ENCODE peak calls at places on chromosomes 2 and 18, in four cellular contexts. One of them, this sample, is unnamed. For H3K9me3, the result is how much of the 10 kb centered on the place peaks cover.

GRCh38 chr2:107627164-107627563 is 199.5 kb upstream of the RGPD4 start:
- DNase-seq in CD8-positive, alpha-beta memory T cell: no peak
- DNase-seq in left ventricle myocardium inferior: no peak
- DNase-seq in right atrium auricular region: no peak
- DNase-seq in this sample: no peak

GRCh38 chr18:58937913-58938312 is 73.2 kb downstream of the ZNF532 start:
- DNase-seq in CD8-positive, alpha-beta memory T cell: no peak
- DNase-seq in right atrium auricular region: no peak
- DNase-seq in left ventricle myocardium inferior: no peak
- DNase-seq in this sample: no peak

GRCh38 chr2:9720352-9721093 is 89.7 kb upstream of the YWHAQ start:
- DNase-seq in right atrium auricular region: no peak
- DNase-seq in left ventricle myocardium inferior: no peak
- DNase-seq in CD8-positive, alpha-beta memory T cell: no peak
- DNase-seq in this sample: no peak

GRCh38 chr2:54531558-54531957 is 75.4 kb downstream of the SPTBN1 start:
- DNase-seq in right atrium auricular region: no peak
- DNase-seq in left ventricle myocardium inferior: no peak
- DNase-seq in CD8-positive, alpha-beta memory T cell: no peak
- DNase-seq in this sample: no peak

GRCh38 chr2:219531639-219532377 is 11.8 kb downstream of the CHPF start:
- DNase-seq in left ventricle myocardium inferior: no peak
- DNase-seq in right atrium auricular region: no peak
- DNase-seq in CD8-positive, alpha-beta memory T cell: no peak
- DNase-seq in this sample: no peak

GRCh38 chr2:740446-741293 is 63.5 kb upstream of the TMEM18 start:
- DNase-seq in CD8-positive, alpha-beta memory T cell: peak
- DNase-seq in right atrium auricular region: no peak
- DNase-seq in left ventricle myocardium inferior: peak
- DNase-seq in this sample: peak

GRCh38 chr18:39198376-39198775 is 1632.8 kb upstream of the CELF4 start:
- DNase-seq in right atrium auricular region: no peak
- DNase-seq in left ventricle myocardium inferior: no peak
- DNase-seq in CD8-positive, alpha-beta memory T cell: no peak
- DNase-seq in this sample: no peak

GRCh38 chr2:219073413-219074129 is 12.8 kb upstream of the IHH start:
- DNase-seq in CD8-positive, alpha-beta memory T cell: no peak
- DNase-seq in left ventricle myocardium inferior: no peak
- DNase-seq in right atrium auricular region: no peak
- DNase-seq in this sample: peak

GRCh38 chr2:236637691-236638569 is 68.3 kb downstream of the ACKR3 start:
- DNase-seq in CD8-positive, alpha-beta memory T cell: no peak
- DNase-seq in right atrium auricular region: peak
- DNase-seq in left ventricle myocardium inferior: no peak
- DNase-seq in this sample: no peak

GRCh38 chr2:37357053-37357452 is 12.6 kb downstream of the QPCT start:
- DNase-seq in right atrium auricular region: no peak
- DNase-seq in CD8-positive, alpha-beta memory T cell: no peak
- DNase-seq in left ventricle myocardium inferior: no peak
- DNase-seq in this sample: no peak

GRCh38 chr2:8115966-8116365 is 565.9 kb upstream of the ID2 start:
- DNase-seq in right atrium auricular region: no peak
- DNase-seq in CD8-positive, alpha-beta memory T cell: no peak
- DNase-seq in left ventricle myocardium inferior: no peak
- DNase-seq in this sample: no peak

GRCh38 chr2:68352651-68353386 is 12.3 kb upstream of the PLEK start:
- DNase-seq in right atrium auricular region: no peak
- DNase-seq in left ventricle myocardium inferior: no peak
- DNase-seq in CD8-positive, alpha-beta memory T cell: no peak
- DNase-seq in this sample: no peak

GRCh38 chr2:19574788-19575260 is 216.4 kb upstream of the OSR1 start:
- DNase-seq in left ventricle myocardium inferior: peak
- DNase-seq in CD8-positive, alpha-beta memory T cell: no peak
- DNase-seq in right atrium auricular region: peak
- DNase-seq in this sample: no peak

GRCh38 chr18:45682181-45682580 is 41.8 kb upstream of the SLC14A1 start:
- DNase-seq in left ventricle myocardium inferior: no peak
- DNase-seq in CD8-positive, alpha-beta memory T cell: no peak
- DNase-seq in right atrium auricular region: no peak
- DNase-seq in this sample: no peak

GRCh38 chr2:201621293-201621999 is 21.9 kb downstream of the TMEM237 start:
- DNase-seq in CD8-positive, alpha-beta memory T cell: no peak
- DNase-seq in left ventricle myocardium inferior: no peak
- DNase-seq in right atrium auricular region: no peak
- DNase-seq in this sample: no peak

GRCh38 chr2:45009928-45010705 is 865 bp upstream of the SIX2 start:
- DNase-seq in left ventricle myocardium inferior: peak
- DNase-seq in right atrium auricular region: peak
- DNase-seq in CD8-positive, alpha-beta memory T cell: no peak
- DNase-seq in this sample: peak

GRCh38 chr18:36460854-36461253 is 163.3 kb downstream of the FHOD3 start:
- DNase-seq in left ventricle myocardium inferior: no peak
- DNase-seq in CD8-positive, alpha-beta memory T cell: no peak
- DNase-seq in right atrium auricular region: no peak
- DNase-seq in this sample: no peak

GRCh38 chr18:51196116-51196810 is 1.2 kb downstream of the MEX3C start:
- DNase-seq in CD8-positive, alpha-beta memory T cell: peak
- DNase-seq in left ventricle myocardium inferior: peak
- DNase-seq in right atrium auricular region: peak
- DNase-seq in this sample: peak

GRCh38 chr2:62221141-62221540 is 25.2 kb downstream of the B3GNT2 start:
- DNase-seq in CD8-positive, alpha-beta memory T cell: no peak
- DNase-seq in left ventricle myocardium inferior: no peak
- DNase-seq in right atrium auricular region: no peak
- DNase-seq in this sample: no peak

GRCh38 chr2:138059967-138060635 is 95.8 kb downstream of the HNMT start:
- DNase-seq in right atrium auricular region: peak
- DNase-seq in left ventricle myocardium inferior: peak
- DNase-seq in CD8-positive, alpha-beta memory T cell: no peak
- DNase-seq in this sample: peak

GRCh38 chr2:200367155-200367554 is 60.7 kb downstream of the SPATS2L start:
- DNase-seq in left ventricle myocardium inferior: no peak
- DNase-seq in CD8-positive, alpha-beta memory T cell: no peak
- DNase-seq in right atrium auricular region: no peak
- DNase-seq in this sample: no peak

GRCh38 chr2:223549215-223549614 is 52.9 kb downstream of the SCG2 start:
- DNase-seq in right atrium auricular region: no peak
- DNase-seq in CD8-positive, alpha-beta memory T cell: no peak
- DNase-seq in left ventricle myocardium inferior: no peak
- DNase-seq in this sample: no peak

GRCh38 chr2:66697346-66697745 is 262.4 kb downstream of the MEIS1 start:
- DNase-seq in left ventricle myocardium inferior: no peak
- DNase-seq in CD8-positive, alpha-beta memory T cell: no peak
- DNase-seq in right atrium auricular region: no peak
- DNase-seq in this sample: no peak

DNA sequence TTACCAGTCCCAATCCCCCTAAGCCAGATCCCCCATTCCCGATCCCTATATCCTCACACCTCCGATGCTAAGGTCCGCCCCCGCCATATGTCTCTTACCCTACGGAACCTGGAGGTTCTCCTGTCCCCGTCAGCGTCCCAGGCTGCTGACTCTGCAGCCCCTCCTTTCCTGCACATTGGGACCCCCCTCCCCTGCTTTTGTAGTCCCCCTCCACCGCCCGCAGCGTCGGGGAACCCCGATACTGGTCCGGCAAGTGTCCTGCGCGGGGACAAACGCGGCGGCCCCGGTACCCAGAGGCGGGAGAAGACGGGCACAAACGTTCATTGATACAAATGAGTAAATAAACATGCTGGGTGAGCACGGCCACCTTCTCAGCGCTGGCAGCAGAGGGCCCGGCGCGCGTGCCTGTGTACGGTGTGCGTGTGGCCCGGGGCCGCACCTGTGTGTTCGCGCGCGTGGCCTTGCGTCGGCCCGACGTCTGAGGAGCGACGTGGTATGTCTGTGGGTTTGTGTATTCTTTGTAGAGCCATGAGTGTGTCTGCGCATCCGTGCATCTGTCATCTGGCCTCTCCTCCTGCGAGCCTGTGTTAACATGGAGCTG is 2.0 kb upstream of the CYP26B1 start:
- DNase-seq in right atrium auricular region: peak
- DNase-seq in left ventricle myocardium inferior: peak
- DNase-seq in CD8-positive, alpha-beta memory T cell: no peak
- DNase-seq in this sample: peak
- H3K4me3 ChIP-seq in right atrium auricular region: peak
- H3K4me3 ChIP-seq in left ventricle myocardium inferior: peak
- H3K4me3 ChIP-seq in CD8-positive, alpha-beta memory T cell: peak
- H3K4me3 ChIP-seq in this sample: peak

GRCh38 chr2:102061962-102062795 is 70.4 kb downstream of the IL1R2 start:
- DNase-seq in right atrium auricular region: no peak
- DNase-seq in left ventricle myocardium inferior: peak
- DNase-seq in CD8-positive, alpha-beta memory T cell: no peak
- DNase-seq in this sample: no peak

GRCh38 chr2:102063948-102064678 is 72.4 kb downstream of the IL1R2 start:
- DNase-seq in CD8-positive, alpha-beta memory T cell: no peak
- DNase-seq in left ventricle myocardium inferior: peak
- DNase-seq in right atrium auricular region: peak
- DNase-seq in this sample: peak

GRCh38 chr2:102064679-102065674 is 73.2 kb downstream of the IL1R2 start:
- DNase-seq in CD8-positive, alpha-beta memory T cell: no peak
- DNase-seq in right atrium auricular region: no peak
- DNase-seq in left ventricle myocardium inferior: no peak
- DNase-seq in this sample: no peak

GRCh38 chr2:102062802-102063201 is 71.0 kb downstream of the IL1R2 start:
- DNase-seq in CD8-positive, alpha-beta memory T cell: no peak
- DNase-seq in left ventricle myocardium inferior: no peak
- DNase-seq in right atrium auricular region: no peak
- DNase-seq in this sample: no peak

GRCh38 chr2:102063360-102063947 is 71.7 kb downstream of the IL1R2 start:
- DNase-seq in right atrium auricular region: peak
- DNase-seq in left ventricle myocardium inferior: peak
- DNase-seq in CD8-positive, alpha-beta memory T cell: no peak
- DNase-seq in this sample: peak
- H3K27ac ChIP-seq in right atrium auricular region: peak
- H3K27ac ChIP-seq in left ventricle myocardium inferior: peak
- H3K27ac ChIP-seq in CD8-positive, alpha-beta memory T cell: peak
- H3K27ac ChIP-seq in this sample: peak

GRCh38 chr18:76130845-76131244 is 364.2 kb downstream of the ZNF516 start:
- DNase-seq in CD8-positive, alpha-beta memory T cell: no peak
- DNase-seq in left ventricle myocardium inferior: no peak
- DNase-seq in right atrium auricular region: no peak
- DNase-seq in this sample: no peak
- H3K9me3 ChIP-seq in CD8-positive, alpha-beta memory T cell: under half
- H3K9me3 ChIP-seq in left ventricle myocardium inferior: under half
- H3K9me3 ChIP-seq in right atrium auricular region: under half
- H3K9me3 ChIP-seq in this sample: under half

DNA sequence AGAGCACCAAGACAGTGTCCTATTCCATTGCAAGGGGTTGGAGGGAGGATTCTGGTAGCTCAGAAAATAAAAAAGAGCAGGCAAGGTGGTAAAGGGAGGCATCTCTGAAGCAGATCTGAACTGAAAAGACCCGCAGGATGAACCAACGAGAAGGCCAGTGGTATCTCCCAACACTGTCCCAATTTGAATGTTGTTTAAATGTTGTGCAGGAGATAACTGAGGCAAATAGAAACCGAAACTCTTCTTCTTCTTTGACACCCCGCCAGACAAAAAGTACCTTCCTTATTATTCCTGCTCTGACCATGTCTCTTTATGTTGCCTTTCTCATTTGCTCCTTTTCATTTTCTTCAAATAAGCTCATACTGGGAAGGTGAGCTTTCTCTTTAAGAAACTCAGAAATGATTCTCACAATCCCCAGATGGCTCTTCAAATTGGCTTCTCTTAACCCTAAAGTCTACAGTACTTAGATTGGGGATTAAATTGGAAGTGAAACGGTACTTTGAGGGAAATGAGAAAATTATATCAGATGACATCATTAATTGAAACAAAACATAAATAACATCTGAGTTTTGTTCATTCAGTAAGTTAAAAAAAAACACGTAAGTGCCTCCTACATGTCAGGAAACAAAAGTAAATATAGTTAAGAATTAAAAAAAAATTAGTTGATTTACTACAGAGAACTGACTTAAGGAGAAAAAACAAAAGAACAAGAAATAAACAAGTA is 143.6 kb downstream of the WDPCP start:
- DNase-seq in left ventricle myocardium inferior: no peak
- DNase-seq in CD8-positive, alpha-beta memory T cell: no peak
- DNase-seq in right atrium auricular region: no peak
- DNase-seq in this sample: no peak
- H3K4me3 ChIP-seq in left ventricle myocardium inferior: no peak
- H3K4me3 ChIP-seq in CD8-positive, alpha-beta memory T cell: no peak
- H3K4me3 ChIP-seq in right atrium auricular region: no peak
- H3K4me3 ChIP-seq in this sample: no peak

DNA sequence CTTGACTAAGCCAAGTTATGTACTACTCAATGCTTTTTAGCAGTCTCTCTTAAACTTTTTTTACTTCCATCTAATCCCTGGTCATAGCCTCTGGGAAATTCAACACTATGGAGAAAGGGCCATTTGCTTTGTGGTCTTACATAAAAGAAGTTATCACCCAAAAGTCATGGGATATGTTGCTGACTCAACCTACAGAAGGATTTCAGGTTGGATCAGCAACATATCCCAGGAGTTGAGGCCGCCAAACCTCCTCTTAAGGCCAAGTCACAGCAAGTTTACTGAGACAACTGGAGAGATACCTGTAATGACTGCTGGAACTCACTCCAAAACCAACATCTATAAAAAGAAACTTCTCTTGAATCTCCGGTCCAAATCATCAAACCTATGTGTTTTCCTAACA is 141.1 kb downstream of the IRS1 start:
- DNase-seq in left ventricle myocardium inferior: no peak
- DNase-seq in CD8-positive, alpha-beta memory T cell: no peak
- DNase-seq in right atrium auricular region: no peak
- DNase-seq in this sample: no peak
- H3K27ac ChIP-seq in left ventricle myocardium inferior: peak
- H3K27ac ChIP-seq in CD8-positive, alpha-beta memory T cell: no peak
- H3K27ac ChIP-seq in right atrium auricular region: no peak
- H3K27ac ChIP-seq in this sample: peak

GRCh38 chr2:102796337-102796736 is 34.5 kb downstream of the TMEM182 start:
- DNase-seq in left ventricle myocardium inferior: peak
- DNase-seq in CD8-positive, alpha-beta memory T cell: no peak
- DNase-seq in right atrium auricular region: no peak
- DNase-seq in this sample: no peak

GRCh38 chr2:102795641-102796040 is 33.8 kb downstream of the TMEM182 start:
- DNase-seq in CD8-positive, alpha-beta memory T cell: no peak
- DNase-seq in left ventricle myocardium inferior: no peak
- DNase-seq in right atrium auricular region: no peak
- DNase-seq in this sample: no peak

GRCh38 chr2:102797486-102797885 is 35.7 kb downstream of the TMEM182 start:
- DNase-seq in left ventricle myocardium inferior: no peak
- DNase-seq in CD8-positive, alpha-beta memory T cell: no peak
- DNase-seq in right atrium auricular region: no peak
- DNase-seq in this sample: no peak

GRCh38 chr2:102801098-102801718 is 39.4 kb downstream of the TMEM182 start:
- DNase-seq in right atrium auricular region: no peak
- DNase-seq in left ventricle myocardium inferior: peak
- DNase-seq in CD8-positive, alpha-beta memory T cell: no peak
- DNase-seq in this sample: no peak

GRCh38 chr2:102798181-102798580 is 36.4 kb downstream of the TMEM182 start:
- DNase-seq in left ventricle myocardium inferior: no peak
- DNase-seq in CD8-positive, alpha-beta memory T cell: no peak
- DNase-seq in right atrium auricular region: no peak
- DNase-seq in this sample: no peak
- H3K9me3 ChIP-seq in left ventricle myocardium inferior: under half
- H3K9me3 ChIP-seq in CD8-positive, alpha-beta memory T cell: under half
- H3K9me3 ChIP-seq in right atrium auricular region: under half
- H3K9me3 ChIP-seq in this sample: under half